ENCODE peak calls at places on chromosomes 5 and 9, in seven cellular contexts. One of them, this sample, is unnamed.
A peak's percentile ranks its signal among the peaks of the same experiment; 100 is the strongest.

GRCh38 chr5:155926011-155926410 is 401.0 kb upstream of the SGCD start:
- DNase-seq in left lung: no peak
- DNase-seq in B cell: no peak
- DNase-seq in SHP77: no peak
- DNase-seq in RWPE1: no peak
- DNase-seq in astrocyte of the spinal cord: peak; percentile 22
- DNase-seq in T-helper 9 cell: no peak
- DNase-seq in this sample: no peak

GRCh38 chr9:91210318-91210717 is 151.4 kb downstream of the AUH start:
- DNase-seq in left lung: no peak
- DNase-seq in B cell: no peak
- DNase-seq in SHP77: no peak
- DNase-seq in RWPE1: no peak
- DNase-seq in astrocyte of the spinal cord: no peak
- DNase-seq in T-helper 9 cell: no peak
- DNase-seq in this sample: no peak

GRCh38 chr9:22237497-22238363 is 208.9 kb upstream of the DMRTA1 start:
- DNase-seq in left lung: no peak
- DNase-seq in B cell: no peak
- DNase-seq in SHP77: no peak
- DNase-seq in RWPE1: peak; percentile 87
- DNase-seq in astrocyte of the spinal cord: peak; percentile 95
- DNase-seq in T-helper 9 cell: no peak
- DNase-seq in this sample: no peak

GRCh38 chr9:120935383-120935857 is 8.8 kb upstream of the TRAF1 start:
- DNase-seq in left lung: peak; percentile 93
- DNase-seq in B cell: no peak
- DNase-seq in SHP77: peak; percentile 92
- DNase-seq in RWPE1: peak; percentile 99
- DNase-seq in astrocyte of the spinal cord: peak; percentile 93
- DNase-seq in T-helper 9 cell: no peak
- DNase-seq in this sample: peak; percentile 27

GRCh38 chr5:56479126-56479525 is 246.0 kb upstream of the ANKRD55 start:
- DNase-seq in left lung: no peak
- DNase-seq in B cell: no peak
- DNase-seq in SHP77: no peak
- DNase-seq in RWPE1: no peak
- DNase-seq in astrocyte of the spinal cord: no peak
- DNase-seq in T-helper 9 cell: no peak
- DNase-seq in this sample: no peak

GRCh38 chr5:151174612-151175101 is 17.1 kb upstream of the ANXA6 start:
- DNase-seq in left lung: no peak
- DNase-seq in B cell: no peak
- DNase-seq in SHP77: no peak
- DNase-seq in RWPE1: no peak
- DNase-seq in astrocyte of the spinal cord: no peak
- DNase-seq in T-helper 9 cell: no peak
- DNase-seq in this sample: peak; percentile 38

GRCh38 chr9:131946169-131946568 is 133.5 kb downstream of the MED27 start:
- DNase-seq in left lung: no peak
- DNase-seq in B cell: no peak
- DNase-seq in SHP77: no peak
- DNase-seq in RWPE1: no peak
- DNase-seq in astrocyte of the spinal cord: no peak
- DNase-seq in T-helper 9 cell: no peak
- DNase-seq in this sample: no peak

GRCh38 chr9:122091682-122092592 is 1.2 kb downstream of the TTLL11 start:
- DNase-seq in left lung: no peak
- DNase-seq in B cell: no peak
- DNase-seq in SHP77: no peak
- DNase-seq in RWPE1: no peak
- DNase-seq in astrocyte of the spinal cord: no peak
- DNase-seq in T-helper 9 cell: no peak
- DNase-seq in this sample: no peak

This sample was measured in NCI-H510A.